ENCODE peak calls at places on chromosome 1, in six cellular contexts. D is AG10803, H is mucosa of descending colon, I is neural progenitor cell, Q is fibroblast of lung, A is GM20000. L is an unnamed sample.
A peak's percentile ranks its signal among the peaks of the same experiment; 100 is the strongest.

GRCh38 chr1:36576677-36577076 is 94.0 kb upstream of the CSF3R start:
- DNase-seq in H (no peak), D (no peak), Q (no peak), I (no peak), A (no peak), L (no peak)

GRCh38 chr1:42046772-42047552 is 106.2 kb upstream of the GUCA2B start:
- DNase-seq in I (no peak), Q (no peak), H (no peak), A (no peak), D (peak; percentile 12), L (no peak)

GRCh38 chr1:156897078-156897825 is 3.7 kb downstream of the PEAR1 start:
- DNase-seq in Q (peak; percentile 78), I (no peak), A (no peak), D (peak; percentile 70), H (no peak), L (no peak)

GRCh38 chr1:203677771-203678170 is 51.1 kb downstream of the ATP2B4 start:
- DNase-seq in Q (no peak), A (no peak), D (no peak), H (no peak), I (peak; percentile 34), L (no peak)

GRCh38 chr1:92075311-92075710 is at the start of gene SETSIP:
- DNase-seq in I (no peak), Q (no peak), A (no peak), H (no peak), D (no peak), L (no peak)

GRCh38 chr1:147541672-147542548 is 609 bp downstream of the BCL9 start:
- DNase-seq in I (peak; percentile 82), H (peak; percentile 50), Q (peak; percentile 64), A (peak; percentile 10), D (peak; percentile 41), L (no peak)

GRCh38 chr1:30815556-30815955 is 58.0 kb upstream of the LAPTM5 start:
- DNase-seq in A (no peak), Q (no peak), D (no peak), I (no peak), H (no peak), L (no peak)

GRCh38 chr1:153752072-153752471 is 23.1 kb upstream of the SLC27A3 start:
- DNase-seq in D (no peak), I (no peak), A (no peak), H (no peak), Q (no peak), L (no peak)

GRCh38 chr1:221841291-221841982 is 99.5 kb upstream of the DUSP10 start:
- DNase-seq in H (no peak), I (no peak), A (no peak), D (peak; percentile 82), Q (no peak), L (no peak)

GRCh38 chr1:203152158-203153034 is 23.2 kb downstream of the MYBPH start:
- DNase-seq in Q (peak; percentile 92), D (peak; percentile 30), H (no peak), A (no peak), I (peak; percentile 60), L (no peak)

GRCh38 chr1:119947468-119947867 is 51.2 kb upstream of the ADAM30 start:
- DNase-seq in A (no peak), I (no peak), Q (peak; percentile 94), D (peak; percentile 92), H (no peak), L (no peak)

GRCh38 chr1:21131200-21131599 is 45.5 kb downstream of the EIF4G3 start:
- DNase-seq in D (no peak), Q (no peak), I (no peak), H (no peak), A (no peak), L (no peak)

GRCh38 chr1:156571261-156571958 is 955 bp downstream of the IQGAP3 start:
- DNase-seq in H (peak; percentile 39), A (no peak), D (peak; percentile 93), Q (peak; percentile 92), I (no peak), L (peak; percentile 53)

GRCh38 chr1:204095248-204095640 is 22.3 kb downstream of the SOX13 start:
- DNase-seq in Q (no peak), I (peak; percentile 42), D (no peak), A (no peak), H (no peak), L (no peak)

GRCh38 chr1:180623579-180624347 is 8.1 kb upstream of the XPR1 start:
- DNase-seq in I (peak; percentile 59), H (peak; percentile 27), Q (peak; percentile 42), D (peak; percentile 39), A (no peak), L (no peak)

GRCh38 chr1:50266509-50266908 is 156.7 kb downstream of the DMRTA2 start:
- DNase-seq in A (no peak), Q (no peak), I (no peak), D (peak; percentile 59), H (no peak), L (no peak)

GRCh38 chr1:153881764-153882163 is 41.0 kb downstream of the GATAD2B start:
- DNase-seq in Q (peak; percentile 50), H (no peak), D (peak; percentile 23), A (no peak), I (peak; percentile 3), L (no peak)

GRCh38 chr1:84719477-84720274 is 29.4 kb upstream of the SSX2IP start:
- DNase-seq in H (no peak), Q (peak; percentile 58), D (peak; percentile 57), I (no peak), A (no peak), L (no peak)

GRCh38 chr1:216606047-216606637 is 117.1 kb downstream of the ESRRG start:
- DNase-seq in Q (no peak), A (no peak), H (no peak), D (no peak), I (no peak), L (no peak)

GRCh38 chr1:60589916-60590315 is 492.4 kb upstream of the NFIA start:
- DNase-seq in A (no peak), D (no peak), I (no peak), H (no peak), Q (peak; percentile 16), L (no peak)

GRCh38 chr1:95132762-95133161 is 15.6 kb downstream of the TLCD4 start:
- DNase-seq in Q (no peak), H (no peak), I (no peak), A (no peak), D (no peak), L (no peak)

GRCh38 chr1:248828845-248829244 is 3.1 kb upstream of the SH3BP5L start:
- DNase-seq in D (peak; percentile 47), A (no peak), Q (peak; percentile 78), I (no peak), H (no peak), L (no peak)

GRCh38 chr1:87279201-87279860 is 49.3 kb upstream of the LMO4 start:
- DNase-seq in Q (peak; percentile 67), D (peak; percentile 47), I (no peak), H (no peak), A (no peak), L (no peak)

GRCh38 chr1:45304311-45305081 is 22.2 kb upstream of the HPDL start:
- DNase-seq in H (peak; percentile 54), Q (peak; percentile 10), I (peak; percentile 38), D (no peak), A (no peak), L (no peak)

GRCh38 chr1:115898020-115898419 is 57.1 kb upstream of the NHLH2 start:
- DNase-seq in Q (no peak), A (no peak), D (no peak), H (no peak), I (no peak), L (no peak)

GRCh38 chr1:94416901-94417701 is 1.1 kb upstream of the ABCD3 start:
- DNase-seq in H (peak; percentile 43), I (no peak), A (no peak), Q (peak; percentile 82), D (peak; percentile 76), L (no peak)

GRCh38 chr1:8394456-8395321 is 76.8 kb downstream of the SLC45A1 start:
- DNase-seq in I (no peak), A (no peak), Q (peak; percentile 93), H (no peak), D (peak; percentile 83), L (no peak)

GRCh38 chr1:26626994-26627393 is 68.8 kb upstream of the ARID1A start:
- DNase-seq in Q (peak; percentile 53), D (peak; percentile 65), H (no peak), A (no peak), I (no peak), L (no peak)

GRCh38 chr1:26630634-26631033 is 65.2 kb upstream of the ARID1A start:
- DNase-seq in H (no peak), I (no peak), Q (no peak), A (no peak), D (no peak), L (no peak)

DNA sequence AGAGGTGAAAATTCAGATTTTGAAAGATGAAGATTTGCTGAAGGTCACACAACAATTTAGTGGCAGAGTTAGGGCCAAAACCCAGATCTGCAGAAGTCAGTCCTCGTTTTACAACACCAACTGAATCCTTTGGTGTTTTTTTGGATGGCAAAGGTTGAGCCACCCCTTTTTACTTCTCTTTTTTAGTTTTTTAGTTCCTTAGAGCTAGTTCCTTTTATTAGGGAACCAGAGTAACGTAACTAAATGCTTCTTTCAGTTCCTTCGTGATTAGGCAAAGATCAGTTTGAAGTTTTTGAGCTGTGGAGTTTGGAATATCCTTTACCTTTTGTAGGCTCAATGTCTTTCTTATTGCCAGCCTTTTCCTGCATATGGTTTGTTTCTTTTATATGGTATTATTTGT is 67.9 kb upstream of the ARID1A start:
- DNase-seq in I (no peak), Q (no peak), D (no peak), H (no peak), A (peak; percentile 22), L (peak; percentile 35)
- TF ChIP-seq CTCF in I (no peak), Q (no peak), D (no peak), H (no peak), A (no peak), L (no peak)

GRCh38 chr1:52727114-52727586 is 897 bp downstream of the ZYG11B start:
- DNase-seq in D (no peak), I (peak; percentile 18), A (peak; percentile 32), Q (no peak), H (peak; percentile 21), L (no peak)
- TF ChIP-seq CTCF in D (no peak), I (no peak), A (no peak), Q (no peak), H (no peak), L (no peak)

GRCh38 chr1:48236716-48237470 is 14.4 kb downstream of the SLC5A9 start:
- DNase-seq in H (no peak), D (peak; percentile 44), A (peak; percentile 48), I (peak; percentile 57), Q (peak; percentile 23), L (peak; percentile 68)
- TF ChIP-seq CTCF in H (peak; percentile 20), D (peak; percentile 76), A (no peak), I (peak; percentile 72), Q (peak; percentile 58), L (peak; percentile 37)

GRCh38 chr1:80212958-80213357 is 1206.4 kb upstream of the ADGRL4 start:
- DNase-seq in H (no peak), Q (no peak), A (no peak), D (no peak), I (peak; percentile 56), L (no peak)

GRCh38 chr1:80218112-80218511 is 1211.6 kb upstream of the ADGRL4 start:
- DNase-seq in I (peak; percentile 59), D (peak; percentile 46), H (no peak), A (peak; percentile 8), Q (peak; percentile 27), L (peak; percentile 21)

GRCh38 chr1:80214888-80215540 is 1208.5 kb upstream of the ADGRL4 start:
- DNase-seq in H (no peak), I (no peak), A (no peak), D (no peak), Q (no peak), L (no peak)

GRCh38 chr1:80221319-80221718 is 1214.8 kb upstream of the ADGRL4 start:
- DNase-seq in D (no peak), H (no peak), A (no peak), Q (no peak), I (no peak), L (no peak)

GRCh38 chr1:80217377-80217986 is 1211.0 kb upstream of the ADGRL4 start:
- DNase-seq in H (peak; percentile 14), I (peak; percentile 55), A (no peak), D (peak; percentile 62), Q (peak; percentile 59), L (no peak)
- TF ChIP-seq CTCF in H (no peak), I (peak; percentile 74), A (peak; percentile 14), D (peak; percentile 71), Q (peak; percentile 49), L (peak; percentile 9)